ENCODE peak calls at places on chromosomes 2 and 18, in six cellular contexts. Y, P, J, V, K and I are unnamed samples.

GRCh38 chr2:195626507-195626906 is 30.5 kb upstream of the SLC39A10 start:
- DNase-seq in P (no peak), J (no peak), V (no peak), Y (no peak), K (no peak), I (no peak)

GRCh38 chr2:112623913-112624777 is 21.6 kb upstream of the SLC20A1 start:
- DNase-seq in V (no peak), Y (no peak), P (peak), J (peak), K (no peak), I (peak)

GRCh38 chr2:142875642-142876041 is 1.8 kb upstream of the KYNU start:
- DNase-seq in K (no peak), P (no peak), Y (no peak), J (no peak), V (no peak), I (peak)

GRCh38 chr18:76604642-76605240 is 109.7 kb upstream of the ZNF516 start:
- DNase-seq in P (no peak), K (no peak), J (no peak), V (no peak), Y (no peak), I (peak)

GRCh38 chr2:208363485-208363884 is 43.1 kb upstream of the PTH2R start:
- DNase-seq in K (no peak), Y (no peak), V (no peak), P (peak), J (peak), I (peak)

GRCh38 chr2:135451966-135452365 is 79.1 kb downstream of the ZRANB3 start:
- DNase-seq in K (no peak), Y (no peak), V (no peak), J (no peak), P (no peak), I (no peak)

GRCh38 chr2:202375006-202375610 is 1.0 kb upstream of the BMPR2 start:
- DNase-seq in Y (no peak), P (peak), K (peak), V (peak), J (peak), I (peak)

GRCh38 chr2:240611601-240612210 is 13.6 kb upstream of the GPR35 start:
- DNase-seq in V (no peak), P (no peak), J (no peak), K (no peak), Y (no peak), I (no peak)

GRCh38 chr18:55317322-55317721 is 270.7 kb downstream of the TCF4 start:
- DNase-seq in J (no peak), Y (no peak), V (no peak), K (no peak), P (no peak), I (no peak)

GRCh38 chr2:178331474-178332431 is 119.2 kb downstream of the PRKRA start:
- DNase-seq in V (no peak), P (no peak), Y (no peak), J (no peak), K (no peak), I (no peak)

GRCh38 chr2:23436346-23437099 is 51.5 kb downstream of the KLHL29 start:
- DNase-seq in J (no peak), V (no peak), K (no peak), P (no peak), Y (no peak), I (peak)

GRCh38 chr2:177295479-177295878 is 31.0 kb upstream of the NFE2L2 start:
- DNase-seq in K (no peak), V (no peak), Y (no peak), P (peak), J (peak), I (peak)

GRCh38 chr2:127633556-127634065 is 12.3 kb upstream of the GPR17 start:
- DNase-seq in Y (no peak), K (no peak), J (no peak), P (no peak), V (no peak), I (no peak)

GRCh38 chr2:99317156-99317872 is 16.3 kb upstream of the LYG1 start:
- DNase-seq in K (no peak), P (no peak), J (no peak), Y (no peak), V (no peak), I (no peak)

GRCh38 chr18:34595673-34596072 is 114.4 kb upstream of the DTNA start:
- DNase-seq in Y (peak), V (peak), P (peak), J (peak), K (no peak), I (peak)

GRCh38 chr18:57801379-57802165 is 1.5 kb downstream of the ATP8B1 start:
- DNase-seq in K (peak), V (peak), Y (no peak), P (no peak), J (no peak), I (no peak)

GRCh38 chr2:106010818-106011355 is 183.2 kb downstream of the UXS1 start:
- DNase-seq in P (no peak), J (no peak), V (no peak), Y (no peak), K (no peak), I (no peak)

GRCh38 chr2:106734165-106734564 is 151.8 kb downstream of the ST6GAL2 start:
- DNase-seq in P (no peak), J (no peak), K (no peak), V (no peak), Y (no peak), I (no peak)

GRCh38 chr2:28063492-28063962 is 173.0 kb downstream of the BABAM2 start:
- DNase-seq in Y (no peak), P (no peak), J (peak), V (no peak), K (no peak), I (peak)

GRCh38 chr2:213834331-213834730 is 550.1 kb downstream of the SPAG16 start:
- DNase-seq in P (peak), Y (no peak), K (no peak), J (peak), V (no peak), I (peak)

GRCh38 chr2:98647636-98648035 is 39.2 kb downstream of the UNC50 start:
- DNase-seq in K (no peak), P (peak), J (no peak), Y (no peak), V (no peak), I (peak)

GRCh38 chr2:136381245-136381644 is 263.3 kb upstream of the CXCR4 start:
- DNase-seq in J (no peak), P (no peak), Y (no peak), V (no peak), K (no peak), I (no peak)

GRCh38 chr18:52392160-52392559 is 52.2 kb downstream of the DCC start:
- DNase-seq in K (no peak), P (no peak), V (no peak), J (no peak), Y (peak), I (no peak)

GRCh38 chr2:12769492-12770105 is 52.9 kb downstream of the TRIB2 start:
- DNase-seq in Y (no peak), V (no peak), P (peak), K (no peak), J (peak), I (peak)

GRCh38 chr2:127762846-127763245 is 48.1 kb downstream of the WDR33 start:
- DNase-seq in P (peak), Y (no peak), V (no peak), K (no peak), J (peak), I (no peak)

GRCh38 chr2:231699006-231699405 is 9.3 kb upstream of the PTMA start:
- DNase-seq in K (no peak), Y (no peak), J (no peak), P (no peak), V (no peak), I (peak)

GRCh38 chr2:67295406-67295805 is 101.7 kb upstream of the ETAA1 start:
- DNase-seq in J (no peak), Y (no peak), V (no peak), P (no peak), K (no peak), I (no peak)

GRCh38 chr2:152755029-152755428 is 36.6 kb downstream of the ARL6IP6 start:
- DNase-seq in V (no peak), P (peak), J (peak), K (no peak), Y (no peak), I (peak)

GRCh38 chr2:183070942-183071844 is 7.4 kb upstream of the DUSP19 start:
- DNase-seq in J (peak), V (peak), Y (no peak), P (peak), K (no peak), I (peak)

GRCh38 chr2:20653695-20654306 is 2.9 kb upstream of the HS1BP3 start:
- DNase-seq in V (no peak), J (no peak), Y (no peak), P (no peak), K (no peak), I (no peak)

GRCh38 chr2:84299211-84299775 is 159.8 kb downstream of the SUCLG1 start:
- DNase-seq in V (no peak), P (no peak), J (no peak), K (no peak), Y (no peak), I (no peak)